ENCODE peak calls at places on chromosome 18, in four cellular contexts. One of them, this sample, is unnamed.

GRCh38 chr18:75044791-75045190 is 164.1 kb downstream of the PTGR3 start:
- DNase-seq in PC-3: no peak
- DNase-seq in CD4-positive, alpha-beta T cell: no peak
- DNase-seq in body of pancreas: no peak
- DNase-seq in this sample: no peak

GRCh38 chr18:59783138-59783537 is 85.9 kb upstream of the CCBE1 start:
- DNase-seq in PC-3: peak
- DNase-seq in CD4-positive, alpha-beta T cell: no peak
- DNase-seq in body of pancreas: peak
- DNase-seq in this sample: no peak

GRCh38 chr18:43965691-43966090 is 688.4 kb upstream of the SYT4 start:
- DNase-seq in PC-3: no peak
- DNase-seq in CD4-positive, alpha-beta T cell: no peak
- DNase-seq in body of pancreas: no peak
- DNase-seq in this sample: no peak

GRCh38 chr18:995641-996040 is 91.0 kb downstream of the ADCYAP1 start:
- DNase-seq in PC-3: peak
- DNase-seq in CD4-positive, alpha-beta T cell: no peak
- DNase-seq in body of pancreas: no peak
- DNase-seq in this sample: peak

GRCh38 chr18:46723856-46724415 is 32.9 kb downstream of the ST8SIA5 start:
- DNase-seq in PC-3: no peak
- DNase-seq in CD4-positive, alpha-beta T cell: no peak
- DNase-seq in body of pancreas: no peak
- DNase-seq in this sample: no peak

GRCh38 chr18:28086530-28087172 is 90.3 kb downstream of the CDH2 start:
- DNase-seq in PC-3: no peak
- DNase-seq in CD4-positive, alpha-beta T cell: no peak
- DNase-seq in body of pancreas: no peak
- DNase-seq in this sample: no peak

GRCh38 chr18:45686892-45687611 is 36.9 kb upstream of the SLC14A1 start:
- DNase-seq in PC-3: no peak
- DNase-seq in CD4-positive, alpha-beta T cell: peak
- DNase-seq in body of pancreas: peak
- DNase-seq in this sample: no peak

GRCh38 chr18:68436485-68436884 is 278.4 kb downstream of the TMX3 start:
- DNase-seq in PC-3: peak
- DNase-seq in CD4-positive, alpha-beta T cell: no peak
- DNase-seq in body of pancreas: no peak
- DNase-seq in this sample: no peak

GRCh38 chr18:78494686-78495085 is 484.9 kb upstream of the SALL3 start:
- DNase-seq in PC-3: no peak
- DNase-seq in CD4-positive, alpha-beta T cell: no peak
- DNase-seq in body of pancreas: no peak
- DNase-seq in this sample: no peak

GRCh38 chr18:11808001-11808855 is 43.0 kb upstream of the CHMP1B start:
- DNase-seq in PC-3: peak
- DNase-seq in CD4-positive, alpha-beta T cell: no peak
- DNase-seq in body of pancreas: no peak
- DNase-seq in this sample: peak

GRCh38 chr18:78436110-78436509 is 543.5 kb upstream of the SALL3 start:
- DNase-seq in PC-3: no peak
- DNase-seq in CD4-positive, alpha-beta T cell: no peak
- DNase-seq in body of pancreas: no peak
- DNase-seq in this sample: no peak

GRCh38 chr18:75358928-75359327 is 68.6 kb downstream of the SMIM21 start:
- DNase-seq in PC-3: no peak
- DNase-seq in CD4-positive, alpha-beta T cell: no peak
- DNase-seq in body of pancreas: no peak
- DNase-seq in this sample: no peak

GRCh38 chr18:29652797-29653196 is 1389.7 kb downstream of the DSC3 start:
- DNase-seq in PC-3: peak
- DNase-seq in CD4-positive, alpha-beta T cell: no peak
- DNase-seq in body of pancreas: no peak
- DNase-seq in this sample: no peak

GRCh38 chr18:3525870-3526420 is 76.0 kb downstream of the TGIF1 start:
- DNase-seq in PC-3: no peak
- DNase-seq in CD4-positive, alpha-beta T cell: no peak
- DNase-seq in body of pancreas: no peak
- DNase-seq in this sample: no peak

GRCh38 chr18:24679062-24679461 is 218.6 kb downstream of the HRH4 start:
- DNase-seq in PC-3: no peak
- DNase-seq in CD4-positive, alpha-beta T cell: no peak
- DNase-seq in body of pancreas: no peak
- DNase-seq in this sample: no peak

GRCh38 chr18:36153203-36153602 is 23.5 kb downstream of the ELP2 start:
- DNase-seq in PC-3: no peak
- DNase-seq in CD4-positive, alpha-beta T cell: no peak
- DNase-seq in body of pancreas: no peak
- DNase-seq in this sample: no peak

GRCh38 chr18:63890950-63891304 is 3.4 kb downstream of the SERPINB2 start:
- DNase-seq in PC-3: peak
- DNase-seq in CD4-positive, alpha-beta T cell: no peak
- DNase-seq in body of pancreas: no peak
- DNase-seq in this sample: no peak

GRCh38 chr18:63216911-63217311 is 102.7 kb downstream of the BCL2 start:
- DNase-seq in PC-3: peak
- DNase-seq in CD4-positive, alpha-beta T cell: no peak
- DNase-seq in body of pancreas: no peak
- DNase-seq in this sample: peak

GRCh38 chr18:58997811-58998337 is 133.2 kb downstream of the ZNF532 start:
- DNase-seq in PC-3: peak
- DNase-seq in CD4-positive, alpha-beta T cell: no peak
- DNase-seq in body of pancreas: no peak
- DNase-seq in this sample: no peak

GRCh38 chr18:37565138-37565984 is at the start of gene CELF4:
- DNase-seq in PC-3: no peak
- DNase-seq in CD4-positive, alpha-beta T cell: no peak
- DNase-seq in body of pancreas: peak
- DNase-seq in this sample: no peak

DNA sequence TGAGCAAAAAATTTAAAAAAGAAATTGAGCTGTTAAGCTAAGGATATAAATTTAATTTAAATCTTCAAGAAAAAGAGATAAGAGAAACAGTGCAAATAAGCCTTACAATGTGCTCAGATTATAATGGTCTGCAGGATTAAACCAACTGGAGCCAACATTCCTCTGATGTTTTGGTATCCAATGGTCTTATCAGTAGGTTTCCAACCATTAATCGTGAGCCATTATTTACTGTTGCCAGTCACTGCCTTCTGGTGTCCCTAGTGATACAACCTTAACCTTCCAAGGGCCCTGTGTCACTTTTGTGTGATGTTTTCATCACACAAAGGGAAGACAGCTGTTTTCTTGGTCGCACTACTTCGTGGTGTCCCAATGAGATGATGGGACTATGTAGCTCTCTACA is 134.5 kb upstream of the CTAGE1 start:
- DNase-seq in PC-3: peak
- DNase-seq in CD4-positive, alpha-beta T cell: no peak
- DNase-seq in body of pancreas: no peak
- DNase-seq in this sample: no peak
- H3K27ac ChIP-seq in PC-3: peak
- H3K27ac ChIP-seq in CD4-positive, alpha-beta T cell: no peak
- H3K27ac ChIP-seq in body of pancreas: peak
- H3K27ac ChIP-seq in this sample: peak

GRCh38 chr18:48122376-48122775 is 191.9 kb upstream of the SMAD2 start:
- DNase-seq in PC-3: no peak
- DNase-seq in CD4-positive, alpha-beta T cell: no peak
- DNase-seq in body of pancreas: no peak
- DNase-seq in this sample: no peak
- H3K27ac ChIP-seq in PC-3: no peak
- H3K27ac ChIP-seq in CD4-positive, alpha-beta T cell: no peak
- H3K27ac ChIP-seq in body of pancreas: no peak
- H3K27ac ChIP-seq in this sample: no peak

DNA sequence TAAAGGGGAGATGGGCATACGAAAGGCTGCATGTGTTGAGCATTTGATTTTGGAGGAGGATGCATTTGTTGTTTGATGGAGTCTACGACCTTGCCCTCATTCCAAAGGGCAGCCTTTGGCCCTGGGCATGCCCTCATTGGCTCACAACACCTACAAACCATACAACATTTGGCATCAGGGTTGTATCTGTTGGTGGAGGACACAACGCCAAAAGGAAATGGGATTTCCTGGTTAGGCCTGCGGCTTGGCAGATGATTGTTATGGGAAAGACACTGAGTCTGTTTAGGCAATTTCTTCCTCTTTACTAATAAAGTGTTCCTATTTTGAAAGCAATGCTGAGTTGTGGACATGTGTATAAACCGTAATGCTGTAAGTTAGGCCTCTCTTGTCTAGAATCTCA is 246.9 kb downstream of the LDLRAD4 start:
- DNase-seq in PC-3: no peak
- DNase-seq in CD4-positive, alpha-beta T cell: no peak
- DNase-seq in body of pancreas: no peak
- DNase-seq in this sample: no peak
- H3K27ac ChIP-seq in PC-3: no peak
- H3K27ac ChIP-seq in CD4-positive, alpha-beta T cell: peak
- H3K27ac ChIP-seq in body of pancreas: peak
- H3K27ac ChIP-seq in this sample: no peak

GRCh38 chr18:33581816-33582215 is 3.8 kb downstream of the ASXL3 start:
- DNase-seq in PC-3: no peak
- DNase-seq in CD4-positive, alpha-beta T cell: no peak
- DNase-seq in body of pancreas: peak
- DNase-seq in this sample: no peak

GRCh38 chr18:33579147-33579867 is 1.3 kb downstream of the ASXL3 start:
- DNase-seq in PC-3: no peak
- DNase-seq in CD4-positive, alpha-beta T cell: no peak
- DNase-seq in body of pancreas: peak
- DNase-seq in this sample: no peak

GRCh38 chr18:33580540-33580939 is 2.5 kb downstream of the ASXL3 start:
- DNase-seq in PC-3: no peak
- DNase-seq in CD4-positive, alpha-beta T cell: no peak
- DNase-seq in body of pancreas: no peak
- DNase-seq in this sample: no peak

GRCh38 chr18:33578371-33579146 is 540 bp downstream of the ASXL3 start:
- DNase-seq in PC-3: no peak
- DNase-seq in CD4-positive, alpha-beta T cell: no peak
- DNase-seq in body of pancreas: peak
- DNase-seq in this sample: no peak

GRCh38 chr18:33579868-33580205 is 1.8 kb downstream of the ASXL3 start:
- DNase-seq in PC-3: no peak
- DNase-seq in CD4-positive, alpha-beta T cell: no peak
- DNase-seq in body of pancreas: no peak
- DNase-seq in this sample: no peak
- H3K27ac ChIP-seq in PC-3: no peak
- H3K27ac ChIP-seq in CD4-positive, alpha-beta T cell: no peak
- H3K27ac ChIP-seq in body of pancreas: peak
- H3K27ac ChIP-seq in this sample: no peak

GRCh38 chr18:13235981-13236380 is 17.4 kb downstream of the LDLRAD4 start:
- DNase-seq in PC-3: no peak
- DNase-seq in CD4-positive, alpha-beta T cell: no peak
- DNase-seq in body of pancreas: peak
- DNase-seq in this sample: no peak
- H3K27ac ChIP-seq in PC-3: no peak
- H3K27ac ChIP-seq in CD4-positive, alpha-beta T cell: no peak
- H3K27ac ChIP-seq in body of pancreas: no peak
- H3K27ac ChIP-seq in this sample: no peak

GRCh38 chr18:34120294-34120693 is 104.4 kb downstream of the NOL4 start:
- DNase-seq in PC-3: peak
- DNase-seq in CD4-positive, alpha-beta T cell: no peak
- DNase-seq in body of pancreas: no peak
- DNase-seq in this sample: no peak

GRCh38 chr18:34117319-34117718 is 107.4 kb downstream of the NOL4 start:
- DNase-seq in PC-3: no peak
- DNase-seq in CD4-positive, alpha-beta T cell: no peak
- DNase-seq in body of pancreas: no peak
- DNase-seq in this sample: no peak

GRCh38 chr18:34122724-34123334 is 101.9 kb downstream of the NOL4 start:
- DNase-seq in PC-3: peak
- DNase-seq in CD4-positive, alpha-beta T cell: no peak
- DNase-seq in body of pancreas: peak
- DNase-seq in this sample: peak

GRCh38 chr18:34115409-34116081 is 109.2 kb downstream of the NOL4 start:
- DNase-seq in PC-3: no peak
- DNase-seq in CD4-positive, alpha-beta T cell: no peak
- DNase-seq in body of pancreas: no peak
- DNase-seq in this sample: no peak

GRCh38 chr18:34121157-34121807 is 103.4 kb downstream of the NOL4 start:
- DNase-seq in PC-3: peak
- DNase-seq in CD4-positive, alpha-beta T cell: no peak
- DNase-seq in body of pancreas: no peak
- DNase-seq in this sample: peak
- H3K27ac ChIP-seq in PC-3: no peak
- H3K27ac ChIP-seq in CD4-positive, alpha-beta T cell: no peak
- H3K27ac ChIP-seq in body of pancreas: peak
- H3K27ac ChIP-seq in this sample: peak

GRCh38 chr18:79554321-79554720 is 125.3 kb upstream of the CTDP1 start:
- DNase-seq in PC-3: no peak
- DNase-seq in CD4-positive, alpha-beta T cell: no peak
- DNase-seq in body of pancreas: no peak
- DNase-seq in this sample: no peak
- H3K27ac ChIP-seq in PC-3: no peak
- H3K27ac ChIP-seq in CD4-positive, alpha-beta T cell: no peak
- H3K27ac ChIP-seq in body of pancreas: no peak
- H3K27ac ChIP-seq in this sample: no peak

This sample was measured in epithelial cell of prostate.